ENCODE peak calls at places on chromosomes 12 and 14, in nine cellular contexts. G, X, N, D, A, L, H, J and E are unnamed samples.

GRCh38 chr14:75587388-75587787 is 9.0 kb downstream of the FLVCR2 start:
- DNase-seq in G (no peak), X (no peak), N (no peak), D (no peak), A (no peak), L (no peak), H (no peak), J (no peak), E (peak; percentile 55)

GRCh38 chr14:65993103-65993502 is 493.1 kb upstream of the CCDC196 start:
- DNase-seq in G (no peak), X (no peak), N (peak; percentile 21), D (no peak), A (no peak), L (no peak), H (no peak), J (no peak), E (no peak)

GRCh38 chr12:71947645-71948105 is 9.0 kb downstream of the TPH2 start:
- DNase-seq in G (no peak), X (no peak), N (peak; percentile 59), D (peak; percentile 97), A (peak; percentile 50), L (no peak), H (peak; percentile 69), J (peak; percentile 59), E (peak; percentile 88)

GRCh38 chr12:58313091-58313855 is 371.9 kb downstream of the ATP23 start:
- DNase-seq in G (no peak), X (no peak), N (peak; percentile 52), D (no peak), A (peak; percentile 30), L (no peak), H (no peak), J (peak; percentile 84), E (no peak)

GRCh38 chr12:90333939-90334338 is 621.0 kb downstream of the CCER1 start:
- DNase-seq in G (no peak), X (no peak), N (peak; percentile 58), D (no peak), A (no peak), L (no peak), H (no peak), J (peak; percentile 4), E (no peak)

GRCh38 chr14:75877884-75878283 is 103.9 kb downstream of the TGFB3 start:
- DNase-seq in G (no peak), X (no peak), N (no peak), D (no peak), A (no peak), L (no peak), H (no peak), J (peak; percentile 9), E (no peak)

GRCh38 chr12:31832740-31833540 is 104.1 kb upstream of the AMN1 start:
- DNase-seq in G (no peak), X (no peak), N (no peak), D (no peak), A (no peak), L (peak; percentile 46), H (no peak), J (no peak), E (no peak)

GRCh38 chr12:47820631-47821345 is 1.1 kb upstream of the HDAC7 start:
- DNase-seq in G (no peak), X (no peak), N (peak; percentile 92), D (peak; percentile 90), A (peak; percentile 95), L (no peak), H (peak; percentile 63), J (peak; percentile 97), E (peak; percentile 93)

GRCh38 chr14:44912041-44912869 is 49.5 kb downstream of the KLHL28 start:
- DNase-seq in G (no peak), X (no peak), N (no peak), D (no peak), A (peak; percentile 10), L (no peak), H (no peak), J (no peak), E (peak; percentile 22)

GRCh38 chr14:103650213-103650612 is 21.2 kb downstream of the KLC1 start:
- DNase-seq in G (no peak), X (no peak), N (no peak), D (no peak), A (no peak), L (no peak), H (no peak), J (no peak), E (no peak)

GRCh38 chr12:9961106-9961505 is 10.1 kb upstream of the CLEC12A start:
- DNase-seq in G (no peak), X (no peak), N (no peak), D (no peak), A (no peak), L (no peak), H (no peak), J (no peak), E (no peak)

GRCh38 chr14:96051642-96052540 is 12.7 kb downstream of the C14orf132 start:
- DNase-seq in G (peak; percentile 44), X (no peak), N (no peak), D (peak; percentile 63), A (no peak), L (no peak), H (peak; percentile 23), J (no peak), E (peak; percentile 52)

GRCh38 chr12:49813131-49813530 is 15.1 kb downstream of the NCKAP5L start:
- DNase-seq in G (no peak), X (no peak), N (no peak), D (no peak), A (no peak), L (no peak), H (no peak), J (no peak), E (no peak)

GRCh38 chr12:12812605-12813119 is 484 bp upstream of the DDX47 start:
- DNase-seq in G (no peak), X (no peak), N (no peak), D (no peak), A (no peak), L (no peak), H (no peak), J (no peak), E (no peak)

GRCh38 chr14:58598028-58598850 is 39.5 kb upstream of the DACT1 start:
- DNase-seq in G (no peak), X (no peak), N (no peak), D (no peak), A (no peak), L (no peak), H (no peak), J (no peak), E (no peak)

GRCh38 chr14:23356036-23356435 is 3.3 kb upstream of the SLC22A17 start:
- DNase-seq in G (no peak), X (no peak), N (no peak), D (no peak), A (no peak), L (no peak), H (no peak), J (no peak), E (no peak)

GRCh38 chr12:102542816-102543448 is 62.6 kb upstream of the IGF1 start:
- DNase-seq in G (no peak), X (no peak), N (no peak), D (no peak), A (no peak), L (no peak), H (no peak), J (no peak), E (no peak)

GRCh38 chr14:47863441-47863840 is 188.0 kb upstream of the MDGA2 start:
- DNase-seq in G (no peak), X (no peak), N (no peak), D (no peak), A (no peak), L (no peak), H (no peak), J (no peak), E (no peak)

GRCh38 chr12:94179723-94180122 is 31.3 kb downstream of the PLXNC1 start:
- DNase-seq in G (no peak), X (no peak), N (no peak), D (no peak), A (no peak), L (no peak), H (no peak), J (no peak), E (no peak)

GRCh38 chr14:96238676-96239075 is 17.3 kb upstream of the BDKRB1 start:
- DNase-seq in G (no peak), X (no peak), N (no peak), D (no peak), A (no peak), L (no peak), H (no peak), J (no peak), E (no peak)

GRCh38 chr14:90760591-90761316 is 55.5 kb downstream of the TTC7B start:
- DNase-seq in G (no peak), X (no peak), N (peak; percentile 45), D (peak; percentile 39), A (peak; percentile 40), L (no peak), H (peak; percentile 25), J (peak; percentile 12), E (peak; percentile 71)

GRCh38 chr14:54600685-54601084 is 33.8 kb downstream of the SAMD4A start:
- DNase-seq in G (no peak), X (no peak), N (peak; percentile 28), D (no peak), A (no peak), L (no peak), H (no peak), J (peak; percentile 80), E (peak; percentile 37)

GRCh38 chr14:37145395-37145794 is 27.0 kb downstream of the SLC25A21 start:
- DNase-seq in G (no peak), X (no peak), N (no peak), D (no peak), A (no peak), L (no peak), H (no peak), J (peak; percentile 13), E (no peak)

GRCh38 chr14:92692822-92693226 is 55.6 kb downstream of the LGMN start:
- DNase-seq in G (no peak), X (no peak), N (peak; percentile 63), D (no peak), A (no peak), L (no peak), H (peak; percentile 28), J (no peak), E (no peak)

GRCh38 chr12:54560374-54560858 is 11.0 kb downstream of the PDE1B start:
- DNase-seq in G (peak; percentile 85), X (peak; percentile 71), N (peak; percentile 61), D (peak; percentile 96), A (peak; percentile 84), L (peak; percentile 63), H (peak; percentile 45), J (peak; percentile 57), E (peak; percentile 66)

GRCh38 chr12:3989218-3989550 is 116.0 kb upstream of the PARP11 start:
- DNase-seq in G (no peak), X (no peak), N (no peak), D (no peak), A (no peak), L (no peak), H (no peak), J (no peak), E (no peak)

GRCh38 chr14:76091036-76091435 is 60.7 kb upstream of the GPATCH2L start:
- DNase-seq in G (no peak), X (no peak), N (peak; percentile 40), D (no peak), A (peak; percentile 71), L (no peak), H (no peak), J (peak; percentile 64), E (peak; percentile 41)

GRCh38 chr12:120668091-120668796 is 18.7 kb upstream of the MLEC start:
- DNase-seq in G (no peak), X (no peak), N (no peak), D (peak; percentile 75), A (no peak), L (no peak), H (no peak), J (no peak), E (peak; percentile 72)

GRCh38 chr14:37027188-37027824 is 145.1 kb downstream of the SLC25A21 start:
- DNase-seq in G (no peak), X (no peak), N (no peak), D (no peak), A (no peak), L (no peak), H (no peak), J (no peak), E (no peak)

GRCh38 chr12:52585951-52586350 is 12.3 kb upstream of the KRT74 start:
- DNase-seq in G (peak; percentile 62), X (no peak), N (no peak), D (peak; percentile 22), A (no peak), L (peak; percentile 73), H (no peak), J (no peak), E (no peak)

GRCh38 chr12:80643961-80644360 is 63.5 kb upstream of the MYF6 start:
- DNase-seq in G (no peak), X (no peak), N (no peak), D (no peak), A (no peak), L (no peak), H (no peak), J (no peak), E (no peak)